ENCODE peak calls at places on chromosomes 2 and 18, in seven cellular contexts. G is SK-N-SH, H is K562, W is HCT116, O is HepG2, M is H1, Y is GM12878. K is an unnamed sample.

GRCh38 chr2:64504774-64505720 is 19.1 kb upstream of the AFTPH start:
- DNase-seq in G (no peak), H (no peak), W (no peak), O (no peak), M (no peak), Y (no peak), K (no peak)

GRCh38 chr2:74702001-74702715 is 48.1 kb downstream of the SEMA4F start:
- DNase-seq in G (no peak), H (no peak), W (no peak), O (peak), M (no peak), Y (no peak), K (no peak)

GRCh38 chr2:165863816-165864221 is 69.8 kb upstream of the GALNT3 start:
- DNase-seq in G (peak), H (no peak), W (no peak), O (no peak), M (no peak), Y (no peak), K (no peak)

GRCh38 chr18:76445275-76445674 is 49.8 kb downstream of the ZNF516 start:
- DNase-seq in G (no peak), H (no peak), W (no peak), O (no peak), M (no peak), Y (no peak), K (no peak)

GRCh38 chr2:149860276-149860921 is 272.8 kb upstream of the MMADHC start:
- DNase-seq in G (no peak), H (no peak), W (no peak), O (peak), M (no peak), Y (no peak), K (no peak)

GRCh38 chr2:223037433-223037800 is 14.6 kb upstream of the KCNE4 start:
- DNase-seq in G (no peak), H (no peak), W (no peak), O (no peak), M (no peak), Y (no peak), K (no peak)

GRCh38 chr2:38439226-38439612 is 62.1 kb upstream of the ATL2 start:
- DNase-seq in G (no peak), H (no peak), W (no peak), O (no peak), M (no peak), Y (no peak), K (no peak)

GRCh38 chr2:101718993-101719571 is 21.6 kb downstream of the MAP4K4 start:
- DNase-seq in G (no peak), H (no peak), W (no peak), O (no peak), M (no peak), Y (no peak), K (no peak)

GRCh38 chr2:176461098-176461497 is 191.9 kb downstream of the MTX2 start:
- DNase-seq in G (no peak), H (no peak), W (no peak), O (no peak), M (no peak), Y (no peak), K (no peak)

GRCh38 chr2:105875241-105875640 is 130.5 kb downstream of the NCK2 start:
- DNase-seq in G (no peak), H (no peak), W (no peak), O (peak), M (no peak), Y (no peak), K (no peak)

GRCh38 chr2:17373041-17373440 is 145.2 kb downstream of the RAD51AP2 start:
- DNase-seq in G (no peak), H (no peak), W (no peak), O (no peak), M (no peak), Y (no peak), K (no peak)

GRCh38 chr18:31499157-31499524 is 1.2 kb downstream of the DSG2 start:
- DNase-seq in G (no peak), H (no peak), W (no peak), O (no peak), M (no peak), Y (no peak), K (no peak)

GRCh38 chr2:172239944-172240590 is 137.4 kb upstream of the DLX2 start:
- DNase-seq in G (no peak), H (peak), W (no peak), O (no peak), M (no peak), Y (no peak), K (no peak)

GRCh38 chr2:186327251-186327868 is 158.7 kb upstream of the ZC3H15 start:
- DNase-seq in G (no peak), H (no peak), W (no peak), O (no peak), M (no peak), Y (no peak), K (no peak)

GRCh38 chr2:219124379-219125110 is 36.1 kb downstream of the NHEJ1 start:
- DNase-seq in G (no peak), H (peak), W (no peak), O (no peak), M (no peak), Y (no peak), K (no peak)

GRCh38 chr2:127514485-127514884 is 11.8 kb downstream of the IWS1 start:
- DNase-seq in G (no peak), H (no peak), W (no peak), O (no peak), M (no peak), Y (no peak), K (no peak)

GRCh38 chr2:156800065-156800556 is 363.9 kb downstream of the GPD2 start:
- DNase-seq in G (no peak), H (no peak), W (no peak), O (no peak), M (no peak), Y (no peak), K (no peak)

GRCh38 chr2:4898706-4899105 is 793.5 kb upstream of the SOX11 start:
- DNase-seq in G (no peak), H (no peak), W (no peak), O (no peak), M (no peak), Y (no peak), K (no peak)

GRCh38 chr2:47798628-47799027 is 15.7 kb downstream of the MSH6 start:
- DNase-seq in G (no peak), H (no peak), W (no peak), O (no peak), M (no peak), Y (no peak), K (no peak)
- TF ChIP-seq JUND in G (no peak), H (no peak), W (no peak), O (no peak), M (no peak), Y (no peak), K (no peak)

GRCh38 chr2:190180313-190181065 is 118.0 kb upstream of the MSTN start:
- DNase-seq in G (peak), H (peak), W (peak), O (peak), M (peak), Y (no peak), K (no peak)
- TF ChIP-seq JUND in G (no peak), H (no peak), W (no peak), O (no peak), M (no peak), Y (no peak), K (no peak)

GRCh38 chr2:20602803-20603202 is 48.1 kb downstream of the HS1BP3 start:
- DNase-seq in G (no peak), H (no peak), W (no peak), O (no peak), M (no peak), Y (no peak), K (no peak)

GRCh38 chr2:20604401-20604911 is 46.4 kb downstream of the HS1BP3 start:
- DNase-seq in G (no peak), H (no peak), W (no peak), O (no peak), M (no peak), Y (no peak), K (no peak)

GRCh38 chr2:20603791-20604190 is 47.1 kb downstream of the HS1BP3 start:
- DNase-seq in G (no peak), H (no peak), W (no peak), O (no peak), M (no peak), Y (no peak), K (no peak)

GRCh38 chr2:20606198-20606597 is 44.7 kb downstream of the HS1BP3 start:
- DNase-seq in G (no peak), H (no peak), W (no peak), O (no peak), M (no peak), Y (no peak), K (no peak)

GRCh38 chr2:20604957-20605381 is 45.9 kb downstream of the HS1BP3 start:
- DNase-seq in G (no peak), H (no peak), W (no peak), O (no peak), M (no peak), Y (no peak), K (no peak)
- TF ChIP-seq JUND in G (peak), H (no peak), W (no peak), O (no peak), M (no peak), Y (no peak), K (no peak)

GRCh38 chr2:43749583-43749982 is 24.3 kb upstream of the DYNC2LI1 start:
- DNase-seq in G (no peak), H (no peak), W (no peak), O (no peak), M (no peak), Y (no peak), K (no peak)
- TF ChIP-seq JUND in G (no peak), H (no peak), W (no peak), O (no peak), M (no peak), Y (no peak), K (no peak)

K was measured in T47D.